ENCODE peak calls at places on chromosomes 3 and 15, in five cellular contexts. X, Y, B, C and A are unnamed samples.

GRCh38 chr15:75070674-75071073 is 47.3 kb downstream of the PPCDC start:
- DNase-seq in X (no peak), Y (no peak), B (no peak), C (no peak), A (no peak)

GRCh38 chr3:194065119-194065392 is 70.9 kb upstream of the HES1 start:
- DNase-seq in X (no peak), Y (no peak), B (no peak), C (no peak), A (no peak)

GRCh38 chr3:164515256-164515655 is 563.0 kb downstream of the SI start:
- DNase-seq in X (no peak), Y (no peak), B (no peak), C (no peak), A (no peak)

GRCh38 chr3:42780892-42781700 is 8.0 kb upstream of the CCDC13 start:
- DNase-seq in X (peak), Y (peak), B (peak), C (peak), A (peak)

GRCh38 chr15:74776851-74777768 is 4.8 kb upstream of the CSK start:
- DNase-seq in X (no peak), Y (peak), B (peak), C (no peak), A (peak)

GRCh38 chr3:69740103-69741021 is 1.1 kb downstream of the MITF start:
- DNase-seq in X (no peak), Y (no peak), B (no peak), C (peak), A (no peak)

GRCh38 chr3:198028718-198029117 is 68.7 kb downstream of the LMLN start:
- DNase-seq in X (no peak), Y (no peak), B (no peak), C (no peak), A (no peak)

GRCh38 chr3:9891072-9891622 is 737 bp downstream of the JAGN1 start:
- DNase-seq in X (no peak), Y (no peak), B (no peak), C (no peak), A (no peak)

GRCh38 chr3:152657002-152657400 is 177.9 kb upstream of the P2RY1 start:
- DNase-seq in X (no peak), Y (peak), B (no peak), C (no peak), A (no peak)

GRCh38 chr3:178706411-178706810 is 170.2 kb downstream of the KCNMB2 start:
- DNase-seq in X (no peak), Y (no peak), B (no peak), C (no peak), A (no peak)

GRCh38 chr3:52289747-52290595 is 2.3 kb downstream of the GLYCTK start:
- DNase-seq in X (peak), Y (no peak), B (no peak), C (no peak), A (no peak)

GRCh38 chr3:11607816-11608215 is 35.9 kb downstream of the VGLL4 start:
- DNase-seq in X (peak), Y (no peak), B (no peak), C (peak), A (peak)

GRCh38 chr15:81117136-81117535 is 16.9 kb upstream of the CFAP161 start:
- DNase-seq in X (no peak), Y (no peak), B (no peak), C (no peak), A (no peak)

GRCh38 chr3:112321867-112322652 is 10.9 kb upstream of the CD200 start:
- DNase-seq in X (peak), Y (peak), B (no peak), C (no peak), A (no peak)

GRCh38 chr15:29106116-29106515 is 163.5 kb downstream of the NSMCE3 start:
- DNase-seq in X (no peak), Y (no peak), B (no peak), C (no peak), A (no peak)

GRCh38 chr3:72271923-72272322 is 487.0 kb upstream of the PROK2 start:
- DNase-seq in X (no peak), Y (no peak), B (no peak), C (no peak), A (no peak)

GRCh38 chr3:119825820-119826219 is 43.9 kb downstream of the NR1I2 start:
- DNase-seq in X (peak), Y (no peak), B (no peak), C (no peak), A (no peak)

GRCh38 chr3:32229565-32229964 is 8.9 kb upstream of the CMTM8 start:
- DNase-seq in X (no peak), Y (no peak), B (no peak), C (no peak), A (no peak)

GRCh38 chr3:99678023-99678422 is 39.6 kb downstream of the COL8A1 start:
- DNase-seq in X (no peak), Y (no peak), B (no peak), C (no peak), A (no peak)

GRCh38 chr3:139677341-139678155 is at the start of gene NMNAT3:
- DNase-seq in X (peak), Y (peak), B (no peak), C (peak), A (peak)

GRCh38 chr3:98967758-98968157 is 66.3 kb upstream of the DCBLD2 start:
- DNase-seq in X (no peak), Y (peak), B (no peak), C (no peak), A (no peak)

GRCh38 chr3:151345854-151346253 is 16.5 kb upstream of the P2RY13 start:
- DNase-seq in X (no peak), Y (no peak), B (no peak), C (no peak), A (no peak)

GRCh38 chr3:37661615-37662306 is 199.9 kb upstream of the CTDSPL start:
- DNase-seq in X (no peak), Y (no peak), B (no peak), C (no peak), A (no peak)

GRCh38 chr3:152620395-152620794 is 214.5 kb upstream of the P2RY1 start:
- DNase-seq in X (no peak), Y (no peak), B (no peak), C (no peak), A (no peak)

GRCh38 chr3:27509376-27509775 is 25.2 kb upstream of the SLC4A7 start:
- DNase-seq in X (no peak), Y (no peak), B (no peak), C (no peak), A (peak)

GRCh38 chr15:70065006-70065722 is 32.6 kb downstream of the TLE3 start:
- DNase-seq in X (no peak), Y (no peak), B (no peak), C (no peak), A (no peak)

GRCh38 chr15:34360298-34360697 is 6.7 kb downstream of the LPCAT4 start:
- DNase-seq in X (no peak), Y (no peak), B (no peak), C (no peak), A (no peak)
- TF ChIP-seq GABPA in X (no peak), Y (no peak), B (no peak), C (no peak), A (no peak)

GRCh38 chr3:130463221-130463620 is 53.8 kb upstream of the COL6A6 start:
- DNase-seq in X (no peak), Y (no peak), B (no peak), C (no peak), A (no peak)

GRCh38 chr3:130470132-130470531 is 46.8 kb upstream of the COL6A6 start:
- DNase-seq in X (no peak), Y (no peak), B (no peak), C (no peak), A (no peak)

GRCh38 chr3:130468311-130468710 is 48.7 kb upstream of the COL6A6 start:
- DNase-seq in X (no peak), Y (no peak), B (no peak), C (no peak), A (no peak)

GRCh38 chr3:130462089-130462488 is 54.9 kb upstream of the COL6A6 start:
- DNase-seq in X (no peak), Y (no peak), B (no peak), C (no peak), A (no peak)

GRCh38 chr3:130465486-130465885 is 51.5 kb upstream of the COL6A6 start:
- DNase-seq in X (no peak), Y (no peak), B (no peak), C (no peak), A (no peak)
- TF ChIP-seq POLR2AphosphoS5 in X (no peak), Y (no peak), B (no peak), C (no peak), A (no peak)

GRCh38 chr3:23046536-23046935 is 156.6 kb upstream of the UBE2E2 start:
- DNase-seq in X (no peak), Y (no peak), B (no peak), C (no peak), A (no peak)

GRCh38 chr3:23044463-23044862 is 158.7 kb upstream of the UBE2E2 start:
- DNase-seq in X (no peak), Y (no peak), B (no peak), C (no peak), A (no peak)

GRCh38 chr3:23036728-23037127 is 166.4 kb upstream of the UBE2E2 start:
- DNase-seq in X (no peak), Y (no peak), B (no peak), C (no peak), A (no peak)

DNA sequence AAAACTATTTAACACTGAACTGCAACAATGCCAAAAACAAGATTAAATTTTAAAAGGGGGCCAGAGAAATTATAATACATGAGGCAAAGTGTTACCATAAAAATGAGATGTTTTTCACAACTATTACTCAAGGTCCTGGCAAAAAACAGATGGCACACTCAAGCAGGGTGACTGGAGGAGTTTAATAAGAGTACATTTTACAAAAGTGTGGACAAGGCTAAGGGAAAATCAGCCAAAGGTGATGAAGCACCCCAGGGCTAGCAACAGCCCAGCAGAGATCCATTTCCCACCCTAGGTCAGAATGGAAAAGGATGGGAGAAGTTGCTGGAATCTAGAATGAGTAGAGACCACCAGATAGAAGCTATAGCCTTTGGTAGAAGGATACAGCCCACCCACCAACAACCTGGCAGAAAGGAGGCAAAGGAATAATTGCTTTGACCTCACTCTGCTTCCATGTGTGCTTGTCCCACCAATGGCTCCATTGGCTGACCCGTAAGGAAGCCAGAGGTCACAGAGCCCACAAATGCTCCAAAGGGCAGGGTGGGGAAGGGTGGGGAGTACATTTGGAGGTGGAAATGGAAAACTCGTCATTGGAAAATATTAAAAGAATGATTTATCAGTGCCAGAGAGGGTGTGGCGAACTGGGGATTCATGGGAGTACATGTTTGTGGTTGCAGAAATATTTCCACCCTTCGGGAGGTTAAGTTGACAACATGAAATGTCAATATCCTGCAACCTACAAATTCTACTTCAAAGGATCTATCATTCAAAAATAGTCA is 161.0 kb upstream of the UBE2E2 start:
- DNase-seq in X (no peak), Y (no peak), B (no peak), C (no peak), A (no peak)
- TF ChIP-seq REST in X (no peak), Y (no peak), B (no peak), C (no peak), A (no peak)

GRCh38 chr15:68495221-68495950 is 63.4 kb upstream of the ITGA11 start:
- DNase-seq in X (no peak), Y (no peak), B (no peak), C (no peak), A (no peak)

GRCh38 chr15:68494573-68495105 is 62.7 kb upstream of the ITGA11 start:
- DNase-seq in X (no peak), Y (no peak), B (no peak), C (no peak), A (no peak)

GRCh38 chr15:68493629-68494028 is 61.7 kb upstream of the ITGA11 start:
- DNase-seq in X (no peak), Y (no peak), B (no peak), C (no peak), A (no peak)

GRCh38 chr15:68491415-68492106 is 59.6 kb upstream of the ITGA11 start:
- DNase-seq in X (no peak), Y (no peak), B (no peak), C (no peak), A (no peak)

DNA sequence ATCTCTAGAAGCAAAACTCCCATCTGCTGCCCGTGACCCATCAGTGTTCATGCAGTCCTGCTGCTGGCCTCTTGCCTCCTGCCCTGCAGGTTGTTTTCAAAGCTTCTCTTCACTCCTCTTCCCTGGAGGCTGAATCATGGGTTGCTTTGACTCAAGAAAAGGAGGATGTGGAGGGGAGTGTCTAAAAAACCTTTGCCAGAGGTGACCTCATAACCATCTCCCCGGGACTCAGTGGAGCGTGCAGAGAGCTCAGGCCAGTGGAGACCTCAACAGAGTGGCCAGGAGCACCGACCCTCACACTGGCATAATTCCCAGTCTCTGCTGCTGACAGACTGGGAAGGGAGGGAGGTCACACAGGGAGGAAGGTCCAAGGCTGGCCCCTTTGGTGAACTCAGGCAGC is 60.9 kb upstream of the ITGA11 start:
- DNase-seq in X (no peak), Y (no peak), B (no peak), C (no peak), A (no peak)
- TF ChIP-seq GABPA in X (no peak), Y (no peak), B (no peak), C (no peak), A (no peak)